ENCODE peak calls at places on chromosome 20, in nine cellular contexts. One of them, this sample, is unnamed.

GRCh38 chr20:46000571-46001145 is 8.1 kb upstream of the MMP9 start:
- DNase-seq in endothelial cell: peak; percentile 46
- DNase-seq in cardiac muscle cell: no peak
- DNase-seq in cardiac fibroblast: no peak
- DNase-seq in transverse colon: no peak
- DNase-seq in OCI-LY7: no peak
- DNase-seq in left lung: no peak
- DNase-seq in HFFc6: no peak
- DNase-seq in AG04450: no peak
- DNase-seq in this sample: no peak

GRCh38 chr20:58892126-58892931 is 39.8 kb downstream of the GNAS start:
- DNase-seq in endothelial cell: peak; percentile 79
- DNase-seq in cardiac muscle cell: peak; percentile 59
- DNase-seq in cardiac fibroblast: peak; percentile 65
- DNase-seq in transverse colon: peak; percentile 80
- DNase-seq in OCI-LY7: peak; percentile 84
- DNase-seq in left lung: peak; percentile 91
- DNase-seq in HFFc6: peak; percentile 43
- DNase-seq in AG04450: no peak
- DNase-seq in this sample: peak; percentile 78

GRCh38 chr20:4813839-4814695 is 92.4 kb downstream of the PRND start:
- DNase-seq in endothelial cell: peak; percentile 37
- DNase-seq in cardiac muscle cell: no peak
- DNase-seq in cardiac fibroblast: no peak
- DNase-seq in transverse colon: peak; percentile 43
- DNase-seq in OCI-LY7: peak; percentile 80
- DNase-seq in left lung: no peak
- DNase-seq in HFFc6: no peak
- DNase-seq in AG04450: no peak
- DNase-seq in this sample: no peak

GRCh38 chr20:43229696-43230095 is 40.0 kb upstream of the PTPRT start:
- DNase-seq in endothelial cell: no peak
- DNase-seq in cardiac muscle cell: no peak
- DNase-seq in cardiac fibroblast: no peak
- DNase-seq in transverse colon: no peak
- DNase-seq in OCI-LY7: no peak
- DNase-seq in left lung: no peak
- DNase-seq in HFFc6: no peak
- DNase-seq in AG04450: no peak
- DNase-seq in this sample: no peak

GRCh38 chr20:32536861-32537656 is 48.1 kb downstream of the NOL4L start:
- DNase-seq in endothelial cell: no peak
- DNase-seq in cardiac muscle cell: no peak
- DNase-seq in cardiac fibroblast: no peak
- DNase-seq in transverse colon: peak; percentile 91
- DNase-seq in OCI-LY7: peak; percentile 68
- DNase-seq in left lung: peak; percentile 84
- DNase-seq in HFFc6: no peak
- DNase-seq in AG04450: no peak
- DNase-seq in this sample: no peak

GRCh38 chr20:35306931-35307517 is 14.8 kb upstream of the FAM83C start:
- DNase-seq in endothelial cell: peak; percentile 74
- DNase-seq in cardiac muscle cell: peak; percentile 84
- DNase-seq in cardiac fibroblast: peak; percentile 91
- DNase-seq in transverse colon: peak; percentile 64
- DNase-seq in OCI-LY7: peak; percentile 39
- DNase-seq in left lung: no peak
- DNase-seq in HFFc6: peak; percentile 49
- DNase-seq in AG04450: no peak
- DNase-seq in this sample: peak; percentile 62

GRCh38 chr20:35856866-35857265 is 85.1 kb downstream of the PHF20 start:
- DNase-seq in endothelial cell: no peak
- DNase-seq in cardiac muscle cell: no peak
- DNase-seq in cardiac fibroblast: no peak
- DNase-seq in transverse colon: no peak
- DNase-seq in OCI-LY7: no peak
- DNase-seq in left lung: no peak
- DNase-seq in HFFc6: no peak
- DNase-seq in AG04450: no peak
- DNase-seq in this sample: no peak

GRCh38 chr20:63858393-63859165 is 2.7 kb upstream of the ABHD16B start:
- DNase-seq in endothelial cell: peak; percentile 62
- DNase-seq in cardiac muscle cell: peak; percentile 79
- DNase-seq in cardiac fibroblast: peak; percentile 87
- DNase-seq in transverse colon: no peak
- DNase-seq in OCI-LY7: peak; percentile 34
- DNase-seq in left lung: peak; percentile 74
- DNase-seq in HFFc6: peak; percentile 25
- DNase-seq in AG04450: peak; percentile 33
- DNase-seq in this sample: peak; percentile 67

GRCh38 chr20:10793741-10794140 is 119.9 kb upstream of the JAG1 start:
- DNase-seq in endothelial cell: no peak
- DNase-seq in cardiac muscle cell: no peak
- DNase-seq in cardiac fibroblast: no peak
- DNase-seq in transverse colon: no peak
- DNase-seq in OCI-LY7: no peak
- DNase-seq in left lung: peak; percentile 74
- DNase-seq in HFFc6: no peak
- DNase-seq in AG04450: no peak
- DNase-seq in this sample: no peak

GRCh38 chr20:44886276-44886671 is 769 bp downstream of the YWHAB start:
- DNase-seq in endothelial cell: no peak
- DNase-seq in cardiac muscle cell: peak; percentile 19
- DNase-seq in cardiac fibroblast: no peak
- DNase-seq in transverse colon: no peak
- DNase-seq in OCI-LY7: no peak
- DNase-seq in left lung: no peak
- DNase-seq in HFFc6: no peak
- DNase-seq in AG04450: no peak
- DNase-seq in this sample: no peak

GRCh38 chr20:57525328-57526053 is 551 bp upstream of the CTCFL start:
- DNase-seq in endothelial cell: no peak
- DNase-seq in cardiac muscle cell: no peak
- DNase-seq in cardiac fibroblast: no peak
- DNase-seq in transverse colon: no peak
- DNase-seq in OCI-LY7: no peak
- DNase-seq in left lung: no peak
- DNase-seq in HFFc6: no peak
- DNase-seq in AG04450: no peak
- DNase-seq in this sample: no peak

GRCh38 chr20:57524511-57525176 is at the start of gene CTCFL:
- DNase-seq in endothelial cell: no peak
- DNase-seq in cardiac muscle cell: no peak
- DNase-seq in cardiac fibroblast: no peak
- DNase-seq in transverse colon: no peak
- DNase-seq in OCI-LY7: no peak
- DNase-seq in left lung: no peak
- DNase-seq in HFFc6: no peak
- DNase-seq in AG04450: no peak
- DNase-seq in this sample: no peak

GRCh38 chr20:57526885-57527566 is 2.1 kb upstream of the CTCFL start:
- DNase-seq in endothelial cell: no peak
- DNase-seq in cardiac muscle cell: no peak
- DNase-seq in cardiac fibroblast: no peak
- DNase-seq in transverse colon: no peak
- DNase-seq in OCI-LY7: no peak
- DNase-seq in left lung: no peak
- DNase-seq in HFFc6: no peak
- DNase-seq in AG04450: no peak
- DNase-seq in this sample: peak; percentile 16

GRCh38 chr20:57527728-57528127 is 2.8 kb upstream of the CTCFL start:
- DNase-seq in endothelial cell: no peak
- DNase-seq in cardiac muscle cell: no peak
- DNase-seq in cardiac fibroblast: no peak
- DNase-seq in transverse colon: no peak
- DNase-seq in OCI-LY7: no peak
- DNase-seq in left lung: no peak
- DNase-seq in HFFc6: no peak
- DNase-seq in AG04450: no peak
- DNase-seq in this sample: no peak

DNA sequence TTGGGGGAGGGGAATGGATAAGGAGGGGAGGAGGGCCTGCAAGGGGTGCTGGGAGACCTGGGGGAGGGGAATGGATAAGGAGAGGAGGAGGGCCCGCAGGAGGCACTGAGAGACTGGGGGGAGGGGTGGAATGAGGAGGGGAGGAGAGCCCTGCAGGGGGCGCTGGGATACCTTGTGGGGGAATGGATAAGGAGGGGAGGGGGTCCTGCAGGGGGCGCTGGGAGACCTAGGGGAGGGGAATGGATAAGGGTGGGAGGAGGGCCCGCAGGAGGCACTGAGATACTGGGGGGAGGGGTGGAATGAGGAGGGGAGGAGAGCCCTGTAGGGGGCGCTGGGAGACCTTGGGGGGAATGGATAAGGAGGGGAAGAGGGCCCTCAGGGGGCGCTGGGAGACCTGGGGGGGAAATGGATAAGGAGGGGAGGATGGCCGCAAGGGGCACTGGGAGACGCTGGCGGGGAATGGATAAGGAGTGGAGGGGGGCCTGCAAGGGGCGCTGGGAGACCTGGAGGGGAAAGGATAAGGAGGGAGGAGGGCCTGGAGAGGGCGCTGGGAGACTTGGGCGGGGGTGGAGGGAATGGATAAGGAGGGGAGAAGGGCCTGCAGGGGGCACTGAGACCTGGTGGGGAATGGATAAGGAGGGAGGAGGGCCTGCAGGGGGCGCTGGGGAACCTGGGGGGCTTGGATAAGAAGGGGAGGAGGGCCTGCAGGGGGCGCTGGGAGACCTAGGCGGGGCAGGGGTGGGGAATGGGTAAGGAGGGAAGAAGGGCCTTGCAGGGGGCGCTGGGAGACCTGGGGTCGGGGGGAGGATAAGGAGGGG is 1.3 kb upstream of the CTCFL start:
- DNase-seq in endothelial cell: peak; percentile 32
- DNase-seq in cardiac muscle cell: no peak
- DNase-seq in cardiac fibroblast: no peak
- DNase-seq in transverse colon: peak; percentile 39
- DNase-seq in OCI-LY7: peak; percentile 45
- DNase-seq in left lung: no peak
- DNase-seq in HFFc6: no peak
- DNase-seq in AG04450: no peak
- DNase-seq in this sample: peak; percentile 44
- TF ChIP-seq CTCF in endothelial cell: peak; percentile 25
- TF ChIP-seq CTCF in cardiac muscle cell: no peak
- TF ChIP-seq CTCF in cardiac fibroblast: no peak
- TF ChIP-seq CTCF in transverse colon: no peak
- TF ChIP-seq CTCF in OCI-LY7: peak; percentile 77
- TF ChIP-seq CTCF in left lung: no peak
- TF ChIP-seq CTCF in HFFc6: peak; percentile 29
- TF ChIP-seq CTCF in AG04450: no peak
- TF ChIP-seq CTCF in this sample: no peak

DNA sequence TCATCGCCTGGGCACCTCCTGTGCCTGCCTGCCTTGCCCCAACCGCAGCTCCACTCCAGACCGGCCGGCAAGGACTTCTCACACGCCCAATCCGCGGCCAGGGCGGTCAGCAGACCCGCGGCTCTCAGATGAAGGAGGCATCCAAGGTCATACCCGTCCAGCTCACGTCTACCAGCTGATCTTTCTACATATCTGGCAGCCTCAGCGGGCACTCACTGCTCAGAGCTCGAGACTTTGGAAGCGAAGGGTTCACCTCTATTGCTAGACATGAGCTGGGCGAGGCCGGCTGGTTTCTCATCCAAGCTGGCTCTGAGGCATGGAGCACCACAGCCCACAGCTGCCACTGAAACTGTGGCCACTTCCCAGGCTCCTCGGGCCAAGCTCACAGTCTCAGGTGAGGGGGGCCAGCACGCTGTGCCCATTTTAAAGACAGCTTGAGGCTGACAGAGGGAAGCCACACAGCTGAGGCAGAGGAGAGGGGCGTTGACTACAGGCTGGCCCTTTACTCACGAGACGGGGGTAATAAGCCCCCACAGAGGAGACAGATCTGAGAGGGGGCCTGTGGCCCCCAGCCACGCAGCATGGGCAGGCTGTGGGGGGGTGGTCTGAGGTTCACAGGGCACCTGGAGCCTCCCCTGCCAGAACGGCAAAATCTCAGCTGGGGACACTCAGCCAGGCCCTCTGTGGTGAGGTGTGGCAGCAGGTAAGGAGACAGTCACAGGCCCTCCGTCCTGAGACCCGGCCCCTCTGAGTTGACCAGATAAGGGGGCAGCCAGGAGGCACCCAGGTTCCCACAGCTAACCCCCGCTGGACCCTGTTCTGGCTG is 2.0 kb downstream of the LAMA5 start:
- DNase-seq in endothelial cell: no peak
- DNase-seq in cardiac muscle cell: no peak
- DNase-seq in cardiac fibroblast: peak; percentile 42
- DNase-seq in transverse colon: peak; percentile 17
- DNase-seq in OCI-LY7: no peak
- DNase-seq in left lung: peak; percentile 83
- DNase-seq in HFFc6: no peak
- DNase-seq in AG04450: no peak
- DNase-seq in this sample: no peak
- TF ChIP-seq CTCF in endothelial cell: no peak
- TF ChIP-seq CTCF in cardiac muscle cell: no peak
- TF ChIP-seq CTCF in cardiac fibroblast: no peak
- TF ChIP-seq CTCF in transverse colon: no peak
- TF ChIP-seq CTCF in OCI-LY7: no peak
- TF ChIP-seq CTCF in left lung: no peak
- TF ChIP-seq CTCF in HFFc6: no peak
- TF ChIP-seq CTCF in AG04450: no peak
- TF ChIP-seq CTCF in this sample: no peak

DNA sequence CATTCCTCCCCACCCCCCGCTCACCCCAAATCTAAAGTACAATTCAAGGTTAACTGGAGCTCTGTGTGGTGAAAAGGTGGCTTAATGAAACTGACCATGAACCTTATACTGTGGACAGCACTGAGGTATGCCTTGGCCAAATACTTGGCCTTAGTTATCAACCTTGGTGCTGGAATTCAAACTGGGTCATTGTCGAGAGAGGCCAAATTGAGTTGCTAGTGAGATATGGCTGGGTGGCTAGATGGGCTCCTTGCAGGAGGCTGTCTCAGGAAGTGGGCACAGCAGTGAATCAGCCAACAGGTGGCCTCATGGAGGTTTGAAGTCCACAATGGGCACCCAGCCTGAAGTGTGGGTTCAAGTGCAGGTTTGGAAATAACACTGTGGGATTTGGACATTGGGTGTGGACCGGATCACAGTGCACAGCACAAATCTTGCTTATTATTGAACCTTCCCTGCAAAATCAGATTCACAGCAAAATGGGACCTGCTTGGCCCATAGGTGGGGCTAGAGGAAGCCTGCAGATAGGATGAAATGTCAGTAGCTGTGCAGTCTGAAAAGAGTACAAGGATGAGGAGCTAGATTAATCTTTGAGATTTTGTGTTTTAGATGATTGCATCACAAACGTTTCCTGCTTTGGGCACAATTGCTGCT is 5.6 kb upstream of the BTBD3 start:
- DNase-seq in endothelial cell: peak; percentile 8
- DNase-seq in cardiac muscle cell: peak; percentile 43
- DNase-seq in cardiac fibroblast: peak; percentile 37
- DNase-seq in transverse colon: no peak
- DNase-seq in OCI-LY7: no peak
- DNase-seq in left lung: no peak
- DNase-seq in HFFc6: no peak
- DNase-seq in AG04450: no peak
- DNase-seq in this sample: no peak
- TF ChIP-seq CTCF in endothelial cell: peak; percentile 41
- TF ChIP-seq CTCF in cardiac muscle cell: peak; percentile 56
- TF ChIP-seq CTCF in cardiac fibroblast: peak; percentile 58
- TF ChIP-seq CTCF in transverse colon: peak; percentile 39
- TF ChIP-seq CTCF in OCI-LY7: peak; percentile 55
- TF ChIP-seq CTCF in left lung: no peak
- TF ChIP-seq CTCF in HFFc6: peak; percentile 66
- TF ChIP-seq CTCF in AG04450: peak; percentile 46
- TF ChIP-seq CTCF in this sample: peak; percentile 37

GRCh38 chr20:23507346-23507745 is 16.4 kb downstream of the CST8 start:
- DNase-seq in endothelial cell: no peak
- DNase-seq in cardiac muscle cell: no peak
- DNase-seq in cardiac fibroblast: no peak
- DNase-seq in transverse colon: no peak
- DNase-seq in OCI-LY7: no peak
- DNase-seq in left lung: no peak
- DNase-seq in HFFc6: no peak
- DNase-seq in AG04450: no peak
- DNase-seq in this sample: no peak
- TF ChIP-seq CTCF in endothelial cell: no peak
- TF ChIP-seq CTCF in cardiac muscle cell: no peak
- TF ChIP-seq CTCF in cardiac fibroblast: no peak
- TF ChIP-seq CTCF in transverse colon: no peak
- TF ChIP-seq CTCF in OCI-LY7: no peak
- TF ChIP-seq CTCF in left lung: no peak
- TF ChIP-seq CTCF in HFFc6: no peak
- TF ChIP-seq CTCF in AG04450: no peak
- TF ChIP-seq CTCF in this sample: no peak